ENCODE peak calls at places on chromosome 3, in eight cellular contexts. A, F, Q, M, G, R, T and S are unnamed samples.

GRCh38 chr3:163971861-163972260 is 1106.4 kb downstream of the SI start:
- DNase-seq in G (no peak), Q (no peak), A (no peak), T (no peak), R (no peak), F (no peak), M (no peak), S (no peak)

GRCh38 chr3:10357592-10358308 is 36.8 kb upstream of the SEC13 start:
- DNase-seq in G (no peak), A (no peak), M (no peak), T (peak), R (no peak), Q (no peak), F (no peak), S (no peak)

GRCh38 chr3:129614435-129614834 is 8.0 kb upstream of the PLXND1 start:
- DNase-seq in A (no peak), G (no peak), T (no peak), M (no peak), F (no peak), Q (no peak), R (no peak), S (no peak)

GRCh38 chr3:851098-851790 is 241.6 kb upstream of the CNTN6 start:
- DNase-seq in F (no peak), A (no peak), G (no peak), R (no peak), T (no peak), M (peak), Q (no peak), S (no peak)

GRCh38 chr3:63863150-63864007 is at the start of the genes ATXN7 and THOC7:
- DNase-seq in F (peak), T (no peak), G (peak), M (peak), A (no peak), Q (peak), R (peak), S (no peak)

GRCh38 chr3:44337253-44337652 is 1.3 kb upstream of the TCAIM start:
- DNase-seq in T (no peak), R (no peak), Q (no peak), A (no peak), F (no peak), M (no peak), G (no peak), S (no peak)

GRCh38 chr3:186532641-186533072 is 11.5 kb downstream of the CRYGS start:
- DNase-seq in G (no peak), M (no peak), T (peak), F (no peak), R (peak), Q (no peak), A (no peak), S (no peak)

GRCh38 chr3:170914690-170915089 is 6.3 kb upstream of the EIF5A2 start:
- DNase-seq in M (no peak), R (no peak), Q (no peak), G (no peak), T (no peak), F (no peak), A (no peak), S (no peak)

GRCh38 chr3:104846270-104846669 is 520.4 kb upstream of the ALCAM start:
- DNase-seq in M (no peak), R (no peak), F (no peak), A (no peak), G (no peak), Q (no peak), T (no peak), S (no peak)

GRCh38 chr3:53030864-53031445 is 14.9 kb downstream of the SFMBT1 start:
- DNase-seq in Q (no peak), M (peak), G (no peak), A (no peak), R (no peak), T (no peak), F (no peak), S (no peak)

GRCh38 chr3:69386535-69387385 is 872 bp upstream of the FRMD4B start:
- DNase-seq in R (no peak), F (no peak), G (no peak), Q (no peak), A (no peak), T (no peak), M (no peak), S (no peak)

GRCh38 chr3:123861081-123861836 is 22.9 kb downstream of the MYLK start:
- DNase-seq in R (no peak), F (no peak), Q (no peak), T (no peak), A (no peak), M (no peak), G (no peak), S (no peak)

GRCh38 chr3:49805367-49805782 is 2.3 kb downstream of the INKA1 start:
- DNase-seq in F (no peak), M (no peak), G (peak), A (no peak), T (no peak), R (peak), Q (no peak), S (peak)

GRCh38 chr3:51860703-51861665 is at the start of gene IQCF2:
- DNase-seq in M (no peak), Q (no peak), T (peak), R (no peak), G (no peak), A (no peak), F (no peak), S (no peak)

GRCh38 chr3:122358633-122359032 is 24.4 kb downstream of the MIX23 start:
- DNase-seq in R (no peak), F (no peak), T (no peak), M (no peak), Q (no peak), G (no peak), A (no peak), S (no peak)

GRCh38 chr3:55718956-55719355 is 231.8 kb upstream of the WNT5A start:
- DNase-seq in M (no peak), F (no peak), Q (no peak), G (no peak), R (no peak), A (no peak), T (no peak), S (no peak)
- H3K9ac ChIP-seq in M (no peak), F (no peak), Q (no peak), G (no peak), R (peak), A (no peak), T (no peak), S (no peak)

GRCh38 chr3:4999626-5000184 is 20.5 kb downstream of the BHLHE40 start:
- DNase-seq in R (peak), A (no peak), T (no peak), Q (peak), F (no peak), M (no peak), G (no peak), S (no peak)
- TF ChIP-seq POLR2AphosphoS5 in R (no peak), A (no peak), T (no peak), Q (no peak), F (no peak), M (no peak), G (no peak), S (no peak)

GRCh38 chr3:13839766-13840340 is 40.0 kb downstream of the WNT7A start:
- DNase-seq in Q (no peak), M (no peak), T (no peak), G (no peak), A (no peak), F (no peak), R (no peak), S (no peak)
- H3K9ac ChIP-seq in Q (no peak), M (no peak), T (no peak), G (no peak), A (peak), F (no peak), R (no peak), S (no peak)

GRCh38 chr3:157109267-157110141 is 50.4 kb downstream of the CCNL1 start:
- DNase-seq in T (no peak), G (no peak), Q (peak), A (no peak), F (no peak), R (no peak), M (no peak), S (no peak)
- TF ChIP-seq POLR2AphosphoS5 in T (no peak), G (no peak), Q (peak), A (no peak), F (no peak), R (no peak), M (no peak), S (no peak)

DNA sequence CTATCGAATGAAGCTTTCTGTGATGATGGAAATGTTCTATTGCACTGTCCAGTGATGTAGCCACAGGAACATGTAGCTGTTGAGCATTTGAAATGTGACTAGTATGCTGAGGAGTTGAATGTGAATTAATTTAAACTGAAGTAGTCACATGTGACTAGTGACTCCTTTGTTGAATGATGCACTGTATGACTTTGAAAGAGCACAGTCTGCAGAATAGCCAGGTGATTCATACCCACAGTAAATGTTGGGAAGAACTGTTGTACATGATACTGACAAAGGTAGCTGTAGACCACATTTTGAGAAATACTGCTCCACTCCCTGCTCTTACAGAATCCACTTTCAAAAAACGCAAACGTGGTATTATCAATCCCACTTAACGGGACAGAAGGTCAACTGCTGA is 33.9 kb upstream of the ACTL6A start:
- DNase-seq in M (no peak), Q (no peak), A (no peak), T (no peak), R (no peak), F (no peak), G (peak), S (no peak)
- H3K9ac ChIP-seq in M (no peak), Q (no peak), A (no peak), T (no peak), R (no peak), F (no peak), G (no peak), S (no peak)

DNA sequence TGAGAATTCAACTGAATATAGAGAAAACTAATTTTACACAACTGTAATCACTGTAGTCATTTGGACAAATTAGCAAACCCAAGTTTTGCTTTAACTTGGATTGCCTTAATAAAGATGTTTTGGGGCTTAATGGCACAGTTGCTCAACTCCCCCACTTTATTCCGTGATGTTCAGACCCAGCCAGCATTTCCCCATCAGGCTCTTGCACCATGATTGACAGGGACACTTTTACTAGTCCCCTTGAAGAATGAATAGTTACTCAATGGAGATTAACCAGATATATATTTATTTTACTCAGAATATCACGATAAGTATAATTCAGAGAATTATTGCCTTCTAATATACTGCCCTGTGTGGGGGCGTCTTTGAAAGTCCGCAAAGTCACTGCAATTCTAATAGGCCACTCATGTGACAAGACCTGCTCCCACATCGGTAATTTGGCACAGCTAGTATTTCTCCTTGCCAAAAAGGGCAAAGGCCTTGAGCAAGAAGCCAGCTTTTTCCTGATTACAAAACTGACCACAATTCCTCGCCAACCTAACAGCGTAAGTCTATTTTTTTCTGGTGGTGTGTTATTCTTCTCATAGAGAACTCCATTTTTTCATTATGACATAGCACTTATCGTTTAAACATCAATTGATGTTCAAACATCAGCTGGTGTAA is 61.4 kb downstream of the PPARG start:
- DNase-seq in Q (no peak), F (no peak), G (peak), A (no peak), M (no peak), T (no peak), R (no peak), S (no peak)
- TF ChIP-seq POLR2AphosphoS5 in Q (no peak), F (no peak), G (no peak), A (no peak), M (no peak), T (no peak), R (no peak), S (no peak)

DNA sequence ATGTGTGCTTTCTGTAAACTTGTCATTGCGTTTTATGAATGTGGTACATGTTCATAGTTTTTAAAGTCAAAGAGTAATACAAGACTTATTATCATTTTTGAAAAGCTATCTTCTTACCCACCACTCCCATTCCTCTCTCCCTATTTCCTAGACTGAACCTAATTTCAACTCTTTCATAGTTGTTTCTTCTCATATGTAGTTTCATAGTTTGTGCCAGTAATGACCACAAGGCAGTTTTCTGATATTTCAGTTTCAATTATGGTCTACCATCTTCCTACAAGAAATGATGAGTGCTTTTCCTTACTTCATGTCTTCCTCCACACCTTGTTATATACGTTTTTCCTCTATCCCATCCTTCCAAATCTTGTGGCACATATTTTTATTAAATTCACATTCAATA is 445.0 kb upstream of the GOLIM4 start:
- DNase-seq in G (no peak), A (no peak), Q (no peak), F (no peak), M (no peak), T (no peak), R (no peak), S (no peak)
- H3K9ac ChIP-seq in G (no peak), A (no peak), Q (no peak), F (no peak), M (no peak), T (no peak), R (no peak), S (no peak)

DNA sequence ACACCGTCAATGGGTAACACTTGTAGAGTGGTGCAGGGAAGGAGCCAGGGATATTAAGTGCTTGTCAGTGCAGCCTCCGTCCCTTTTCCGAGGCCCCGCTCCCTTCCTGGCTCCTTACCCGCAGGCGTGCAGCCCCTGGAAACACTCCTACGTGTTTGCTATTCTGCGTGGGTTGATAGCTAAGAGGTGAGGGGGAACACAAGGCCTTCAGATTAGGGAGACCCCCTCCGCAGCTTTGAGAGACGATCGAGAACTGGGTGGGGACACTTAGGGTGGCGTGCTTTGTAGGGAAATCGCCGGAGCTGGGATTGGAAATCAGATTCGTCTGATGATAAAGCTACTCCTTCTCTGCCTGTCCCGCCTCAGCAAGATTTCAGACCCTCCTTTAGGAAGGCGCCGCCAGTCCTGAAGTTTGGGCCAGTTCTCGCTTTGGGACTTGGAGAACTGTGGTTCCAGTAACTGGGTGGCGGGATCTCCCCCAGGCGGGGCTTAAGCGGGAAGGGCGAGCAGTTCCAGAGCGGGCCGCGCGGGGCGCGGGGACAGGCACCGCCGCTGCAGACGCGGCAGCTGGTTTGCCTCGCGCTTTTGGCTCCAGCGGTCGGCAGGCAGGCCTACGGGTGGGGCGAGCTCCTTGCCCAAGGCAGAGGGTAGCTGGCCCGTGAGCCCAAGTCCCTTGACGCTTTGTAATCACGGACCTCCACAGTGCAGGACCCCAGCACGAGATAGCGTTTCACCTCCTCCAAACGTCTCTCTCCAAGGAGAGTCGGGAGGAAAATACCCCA is 8.0 kb upstream of the FAM107A start:
- DNase-seq in A (peak), F (peak), G (peak), T (no peak), M (peak), R (peak), Q (peak), S (no peak)
- TF ChIP-seq POLR2AphosphoS5 in A (peak), F (no peak), G (no peak), T (no peak), M (no peak), R (no peak), Q (no peak), S (no peak)